ENCODE peak calls at places on chromosomes 12 and 14, in six cellular contexts. One of them, this sample, is unnamed.

GRCh38 chr12:104058796-104059195 is 5.5 kb upstream of the HCFC2 start:
- DNase-seq in stimulated activated CD4-positive, alpha-beta T cell treated with anti-CD3 and anti-CD28 coated beads, Interleukin-12 subunit alpha, Interleukin-12 subunit beta, amount 100 ng/mL, for 48 hours: no peak
- DNase-seq in NCI-H1092: no peak
- DNase-seq in GM04503: no peak
- DNase-seq in Caco-2: no peak
- DNase-seq in RKO: no peak
- DNase-seq in this sample: no peak

GRCh38 chr12:110941391-110941790 is 21.0 kb upstream of the MYL2 start:
- DNase-seq in stimulated activated CD4-positive, alpha-beta T cell treated with anti-CD3 and anti-CD28 coated beads, Interleukin-12 subunit alpha, Interleukin-12 subunit beta, amount 100 ng/mL, for 48 hours: no peak
- DNase-seq in NCI-H1092: no peak
- DNase-seq in GM04503: no peak
- DNase-seq in Caco-2: no peak
- DNase-seq in RKO: no peak
- DNase-seq in this sample: no peak

GRCh38 chr14:21300892-21301291 is 21.0 kb downstream of the RPGRIP1 start:
- DNase-seq in stimulated activated CD4-positive, alpha-beta T cell treated with anti-CD3 and anti-CD28 coated beads, Interleukin-12 subunit alpha, Interleukin-12 subunit beta, amount 100 ng/mL, for 48 hours: no peak
- DNase-seq in NCI-H1092: peak
- DNase-seq in GM04503: no peak
- DNase-seq in Caco-2: no peak
- DNase-seq in RKO: no peak
- DNase-seq in this sample: peak

GRCh38 chr12:52244615-52244994 is 11.6 kb downstream of the KRT7 start:
- DNase-seq in stimulated activated CD4-positive, alpha-beta T cell treated with anti-CD3 and anti-CD28 coated beads, Interleukin-12 subunit alpha, Interleukin-12 subunit beta, amount 100 ng/mL, for 48 hours: no peak
- DNase-seq in NCI-H1092: no peak
- DNase-seq in GM04503: no peak
- DNase-seq in Caco-2: no peak
- DNase-seq in RKO: no peak
- DNase-seq in this sample: no peak

GRCh38 chr12:41424651-41425050 is 236.5 kb downstream of the PDZRN4 start:
- DNase-seq in stimulated activated CD4-positive, alpha-beta T cell treated with anti-CD3 and anti-CD28 coated beads, Interleukin-12 subunit alpha, Interleukin-12 subunit beta, amount 100 ng/mL, for 48 hours: no peak
- DNase-seq in NCI-H1092: no peak
- DNase-seq in GM04503: no peak
- DNase-seq in Caco-2: no peak
- DNase-seq in RKO: no peak
- DNase-seq in this sample: no peak

GRCh38 chr12:47249719-47250506 is 170.2 kb upstream of the AMIGO2 start:
- DNase-seq in stimulated activated CD4-positive, alpha-beta T cell treated with anti-CD3 and anti-CD28 coated beads, Interleukin-12 subunit alpha, Interleukin-12 subunit beta, amount 100 ng/mL, for 48 hours: no peak
- DNase-seq in NCI-H1092: no peak
- DNase-seq in GM04503: no peak
- DNase-seq in Caco-2: peak
- DNase-seq in RKO: no peak
- DNase-seq in this sample: no peak

GRCh38 chr12:130068741-130069140 is 93.5 kb upstream of the FZD10 start:
- DNase-seq in stimulated activated CD4-positive, alpha-beta T cell treated with anti-CD3 and anti-CD28 coated beads, Interleukin-12 subunit alpha, Interleukin-12 subunit beta, amount 100 ng/mL, for 48 hours: no peak
- DNase-seq in NCI-H1092: no peak
- DNase-seq in GM04503: no peak
- DNase-seq in Caco-2: no peak
- DNase-seq in RKO: no peak
- DNase-seq in this sample: no peak

GRCh38 chr14:63508033-63508432 is 35.1 kb downstream of the PPP2R5E start:
- DNase-seq in stimulated activated CD4-positive, alpha-beta T cell treated with anti-CD3 and anti-CD28 coated beads, Interleukin-12 subunit alpha, Interleukin-12 subunit beta, amount 100 ng/mL, for 48 hours: no peak
- DNase-seq in NCI-H1092: no peak
- DNase-seq in GM04503: no peak
- DNase-seq in Caco-2: no peak
- DNase-seq in RKO: no peak
- DNase-seq in this sample: peak